ENCODE peak calls at places on chromosomes 13 and 19, in six cellular contexts. One of them, this sample, is unnamed. For H3K36me3, the result is how much of the 10 kb centered on the place peaks cover.

GRCh38 chr19:29591670-29592069 is 14.4 kb upstream of the POP4 start:
- DNase-seq in left lung: no peak
- DNase-seq in heart right ventricle: no peak
- DNase-seq in psoas muscle: no peak
- DNase-seq in A673: no peak
- DNase-seq in mesenchymal stem cell: no peak
- DNase-seq in this sample: no peak

GRCh38 chr13:114049026-114049425 is 75.2 kb upstream of the C13orf46 start:
- DNase-seq in psoas muscle: no peak
- DNase-seq in left lung: peak
- DNase-seq in heart right ventricle: no peak
- DNase-seq in A673: no peak
- DNase-seq in mesenchymal stem cell: no peak
- DNase-seq in this sample: no peak

GRCh38 chr19:45640849-45641273 is 1.7 kb upstream of the EML2 start:
- DNase-seq in psoas muscle: no peak
- DNase-seq in A673: no peak
- DNase-seq in heart right ventricle: peak
- DNase-seq in mesenchymal stem cell: no peak
- DNase-seq in left lung: no peak
- DNase-seq in this sample: no peak

GRCh38 chr13:90352763-90353162 is 994.7 kb upstream of the MIR17HG start:
- DNase-seq in heart right ventricle: no peak
- DNase-seq in psoas muscle: no peak
- DNase-seq in left lung: no peak
- DNase-seq in mesenchymal stem cell: no peak
- DNase-seq in A673: no peak
- DNase-seq in this sample: no peak

GRCh38 chr19:28898279-28898678 is 314.7 kb downstream of the UQCRFS1 start:
- DNase-seq in psoas muscle: no peak
- DNase-seq in left lung: no peak
- DNase-seq in mesenchymal stem cell: no peak
- DNase-seq in A673: no peak
- DNase-seq in heart right ventricle: no peak
- DNase-seq in this sample: no peak

GRCh38 chr13:77833331-77833863 is 85.2 kb downstream of the EDNRB start:
- DNase-seq in left lung: no peak
- DNase-seq in mesenchymal stem cell: peak
- DNase-seq in heart right ventricle: no peak
- DNase-seq in psoas muscle: no peak
- DNase-seq in A673: peak
- DNase-seq in this sample: no peak

GRCh38 chr19:56750658-56751057 is 79.1 kb upstream of the ZNF835 start:
- DNase-seq in A673: no peak
- DNase-seq in heart right ventricle: no peak
- DNase-seq in psoas muscle: no peak
- DNase-seq in left lung: no peak
- DNase-seq in mesenchymal stem cell: no peak
- DNase-seq in this sample: no peak

GRCh38 chr13:33125821-33126570 is 109.8 kb downstream of the KL start:
- DNase-seq in A673: peak
- DNase-seq in left lung: no peak
- DNase-seq in mesenchymal stem cell: peak
- DNase-seq in psoas muscle: peak
- DNase-seq in heart right ventricle: peak
- DNase-seq in this sample: peak

GRCh38 chr13:57627663-57628062 is 3.9 kb upstream of the PCDH17 start:
- DNase-seq in left lung: no peak
- DNase-seq in mesenchymal stem cell: peak
- DNase-seq in psoas muscle: no peak
- DNase-seq in A673: peak
- DNase-seq in heart right ventricle: no peak
- DNase-seq in this sample: peak

GRCh38 chr13:24187185-24187584 is 26.7 kb downstream of the SPATA13 start:
- DNase-seq in mesenchymal stem cell: peak
- DNase-seq in left lung: no peak
- DNase-seq in A673: peak
- DNase-seq in psoas muscle: no peak
- DNase-seq in heart right ventricle: no peak
- DNase-seq in this sample: no peak

GRCh38 chr13:98827449-98827848 is 75.0 kb upstream of the SLC15A1 start:
- DNase-seq in mesenchymal stem cell: no peak
- DNase-seq in heart right ventricle: no peak
- DNase-seq in A673: no peak
- DNase-seq in left lung: no peak
- DNase-seq in psoas muscle: no peak
- DNase-seq in this sample: no peak
- H3K36me3 ChIP-seq in mesenchymal stem cell: under half
- H3K36me3 ChIP-seq in heart right ventricle: half or more
- H3K36me3 ChIP-seq in A673: under half
- H3K36me3 ChIP-seq in left lung: half or more
- H3K36me3 ChIP-seq in psoas muscle: under half
- H3K36me3 ChIP-seq in this sample: half or more

DNA sequence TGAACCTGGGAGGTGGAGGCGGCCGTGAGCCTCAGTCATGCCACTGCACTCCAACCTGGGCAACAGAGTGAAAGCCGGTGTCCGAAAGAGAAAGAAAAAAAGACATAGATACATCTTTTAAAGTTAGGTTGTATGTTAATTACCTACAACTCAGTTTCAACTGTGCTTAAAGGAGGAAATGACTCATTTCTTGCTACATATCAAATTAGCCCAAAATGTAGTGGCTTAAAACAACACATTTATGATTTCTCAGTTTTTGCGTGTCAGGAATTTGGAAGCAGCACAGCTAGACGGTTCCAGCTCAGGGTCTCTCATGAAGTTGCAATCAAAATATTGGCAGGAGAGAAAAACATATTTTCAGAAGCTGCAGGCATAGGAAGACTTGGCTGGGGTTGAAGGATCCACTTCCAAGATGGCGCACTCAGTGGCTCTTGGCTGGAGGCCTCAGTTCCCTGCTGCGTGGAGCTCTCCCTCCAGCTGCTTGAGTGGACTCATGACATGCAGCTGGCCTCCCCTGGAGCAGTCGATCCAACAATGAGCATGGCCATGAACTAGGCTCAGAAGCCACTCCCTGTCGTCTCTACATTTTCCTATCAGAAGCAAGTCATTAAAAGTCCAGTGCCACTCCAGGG is 7.1 kb downstream of the LDLR start:
- DNase-seq in A673: peak
- DNase-seq in psoas muscle: peak
- DNase-seq in mesenchymal stem cell: no peak
- DNase-seq in left lung: no peak
- DNase-seq in heart right ventricle: peak
- DNase-seq in this sample: no peak
- H3K36me3 ChIP-seq in A673: half or more
- H3K36me3 ChIP-seq in psoas muscle: under half
- H3K36me3 ChIP-seq in mesenchymal stem cell: half or more
- H3K36me3 ChIP-seq in left lung: half or more
- H3K36me3 ChIP-seq in heart right ventricle: half or more
- H3K36me3 ChIP-seq in this sample: half or more

DNA sequence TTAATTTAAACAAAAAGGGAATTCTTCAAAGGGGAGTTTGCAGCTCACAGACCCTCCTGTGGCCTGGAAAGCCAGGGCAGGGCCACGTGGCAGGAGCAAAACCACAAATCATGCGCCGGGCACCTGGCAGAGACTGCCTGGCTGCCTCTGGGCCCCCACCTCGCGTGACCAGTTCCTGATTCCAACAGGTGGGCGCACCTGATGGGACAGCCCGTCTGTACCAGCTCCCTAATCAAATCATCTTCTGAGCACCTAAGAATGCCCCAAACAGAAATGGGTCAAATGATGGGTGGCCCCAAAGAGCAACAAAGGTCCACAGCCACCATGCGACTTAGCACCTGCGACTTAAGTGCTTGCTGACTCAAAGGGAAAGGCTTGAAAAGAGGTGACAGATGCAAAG is 9.2 kb downstream of the TMTC4 start:
- DNase-seq in left lung: no peak
- DNase-seq in mesenchymal stem cell: no peak
- DNase-seq in A673: no peak
- DNase-seq in psoas muscle: no peak
- DNase-seq in heart right ventricle: no peak
- DNase-seq in this sample: no peak
- H3K36me3 ChIP-seq in left lung: half or more
- H3K36me3 ChIP-seq in mesenchymal stem cell: half or more
- H3K36me3 ChIP-seq in A673: half or more
- H3K36me3 ChIP-seq in psoas muscle: half or more
- H3K36me3 ChIP-seq in heart right ventricle: half or more
- H3K36me3 ChIP-seq in this sample: under half

GRCh38 chr19:19656451-19657396 is 6.8 kb downstream of the ATP13A1 start:
- DNase-seq in psoas muscle: peak
- DNase-seq in mesenchymal stem cell: no peak
- DNase-seq in left lung: peak
- DNase-seq in heart right ventricle: no peak
- DNase-seq in A673: no peak
- DNase-seq in this sample: no peak
- H3K36me3 ChIP-seq in psoas muscle: half or more
- H3K36me3 ChIP-seq in mesenchymal stem cell: half or more
- H3K36me3 ChIP-seq in left lung: half or more
- H3K36me3 ChIP-seq in heart right ventricle: half or more
- H3K36me3 ChIP-seq in A673: half or more
- H3K36me3 ChIP-seq in this sample: half or more

GRCh38 chr19:16605115-16605514 is 22.9 kb downstream of the MED26 start:
- DNase-seq in psoas muscle: no peak
- DNase-seq in heart right ventricle: no peak
- DNase-seq in mesenchymal stem cell: no peak
- DNase-seq in left lung: no peak
- DNase-seq in A673: no peak
- DNase-seq in this sample: no peak
- H3K36me3 ChIP-seq in psoas muscle: under half
- H3K36me3 ChIP-seq in heart right ventricle: under half
- H3K36me3 ChIP-seq in mesenchymal stem cell: under half
- H3K36me3 ChIP-seq in left lung: under half
- H3K36me3 ChIP-seq in A673: under half
- H3K36me3 ChIP-seq in this sample: under half

DNA sequence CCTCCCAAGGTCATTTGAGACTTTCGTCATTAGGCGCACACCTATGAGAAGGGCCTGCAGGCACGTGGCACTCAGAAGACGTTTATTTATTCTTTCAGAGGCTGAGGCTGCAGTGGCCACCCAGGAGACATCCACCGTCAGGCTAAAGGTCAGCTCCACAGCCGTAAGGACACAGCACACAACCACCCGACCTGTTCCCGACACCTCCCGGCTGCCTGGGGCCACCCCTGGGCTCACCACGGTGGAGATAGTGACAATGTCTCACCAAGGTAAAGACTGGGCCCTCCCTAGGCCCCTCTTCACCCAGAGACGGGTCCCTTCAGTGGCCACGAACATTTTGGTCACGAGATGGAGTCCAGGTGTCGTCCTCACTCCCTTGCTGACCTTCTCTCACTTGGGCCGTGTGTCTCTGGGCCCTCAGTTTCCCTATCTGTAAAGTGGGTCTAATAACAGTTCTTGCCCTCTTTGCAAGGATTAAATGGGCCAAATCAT is 32.5 kb downstream of the SPC24 start:
- DNase-seq in A673: no peak
- DNase-seq in psoas muscle: no peak
- DNase-seq in mesenchymal stem cell: no peak
- DNase-seq in heart right ventricle: no peak
- DNase-seq in left lung: no peak
- DNase-seq in this sample: no peak
- H3K36me3 ChIP-seq in A673: half or more
- H3K36me3 ChIP-seq in psoas muscle: half or more
- H3K36me3 ChIP-seq in mesenchymal stem cell: half or more
- H3K36me3 ChIP-seq in heart right ventricle: half or more
- H3K36me3 ChIP-seq in left lung: half or more
- H3K36me3 ChIP-seq in this sample: half or more

This sample was measured in SJCRH30.